ENCODE peak calls at places on chromosomes 5 and 9, in six cellular contexts. One of them, this sample, is unnamed.

GRCh38 chr9:107888773-107889227 is 399.2 kb upstream of the KLF4 start:
- DNase-seq in mesenchymal stem cell: no peak
- DNase-seq in neuronal stem cell: no peak
- DNase-seq in GM23248: peak; percentile 62
- DNase-seq in psoas muscle: no peak
- DNase-seq in HL-60: no peak
- DNase-seq in this sample: no peak

GRCh38 chr5:129249891-129250290 is 155.3 kb downstream of the ISOC1 start:
- DNase-seq in mesenchymal stem cell: no peak
- DNase-seq in psoas muscle: no peak
- DNase-seq in GM23248: no peak
- DNase-seq in neuronal stem cell: no peak
- DNase-seq in HL-60: no peak
- DNase-seq in this sample: no peak

GRCh38 chr9:35675732-35676392 is 2.1 kb downstream of the CA9 start:
- DNase-seq in mesenchymal stem cell: no peak
- DNase-seq in GM23248: peak; percentile 43
- DNase-seq in psoas muscle: peak; percentile 66
- DNase-seq in HL-60: no peak
- DNase-seq in neuronal stem cell: peak; percentile 87
- DNase-seq in this sample: peak; percentile 75

GRCh38 chr5:91137647-91138046 is 245.5 kb downstream of the ARRDC3 start:
- DNase-seq in GM23248: no peak
- DNase-seq in HL-60: no peak
- DNase-seq in mesenchymal stem cell: no peak
- DNase-seq in neuronal stem cell: no peak
- DNase-seq in psoas muscle: no peak
- DNase-seq in this sample: no peak

GRCh38 chr5:18566671-18567070 is 932.4 kb downstream of the TAF11L14 start:
- DNase-seq in GM23248: no peak
- DNase-seq in neuronal stem cell: no peak
- DNase-seq in psoas muscle: no peak
- DNase-seq in mesenchymal stem cell: no peak
- DNase-seq in HL-60: no peak
- DNase-seq in this sample: no peak

GRCh38 chr9:6928863-6929262 is 171.1 kb downstream of the KDM4C start:
- DNase-seq in HL-60: no peak
- DNase-seq in psoas muscle: no peak
- DNase-seq in mesenchymal stem cell: no peak
- DNase-seq in GM23248: no peak
- DNase-seq in neuronal stem cell: no peak
- DNase-seq in this sample: no peak

GRCh38 chr5:71969464-71969863 is 137.8 kb upstream of the MAP1B start:
- DNase-seq in mesenchymal stem cell: no peak
- DNase-seq in psoas muscle: no peak
- DNase-seq in HL-60: no peak
- DNase-seq in GM23248: peak; percentile 23
- DNase-seq in neuronal stem cell: no peak
- DNase-seq in this sample: no peak

GRCh38 chr9:87149794-87150193 is 202.5 kb upstream of the GAS1 start:
- DNase-seq in GM23248: peak; percentile 31
- DNase-seq in HL-60: no peak
- DNase-seq in psoas muscle: no peak
- DNase-seq in mesenchymal stem cell: no peak
- DNase-seq in neuronal stem cell: no peak
- DNase-seq in this sample: no peak

GRCh38 chr9:130780865-130781504 is 54.1 kb upstream of the ABL1 start:
- DNase-seq in psoas muscle: peak; percentile 79
- DNase-seq in neuronal stem cell: no peak
- DNase-seq in GM23248: peak; percentile 98
- DNase-seq in mesenchymal stem cell: peak; percentile 99
- DNase-seq in HL-60: no peak
- DNase-seq in this sample: peak; percentile 93

GRCh38 chr9:104906441-104907277 is 21.3 kb downstream of the ABCA1 start:
- DNase-seq in mesenchymal stem cell: peak; percentile 57
- DNase-seq in HL-60: no peak
- DNase-seq in neuronal stem cell: no peak
- DNase-seq in psoas muscle: no peak
- DNase-seq in GM23248: peak; percentile 96
- DNase-seq in this sample: no peak

GRCh38 chr9:114592356-114592755 is 4.8 kb downstream of the ATP6V1G1 start:
- DNase-seq in HL-60: no peak
- DNase-seq in neuronal stem cell: no peak
- DNase-seq in psoas muscle: no peak
- DNase-seq in mesenchymal stem cell: peak; percentile 29
- DNase-seq in GM23248: peak; percentile 49
- DNase-seq in this sample: no peak

GRCh38 chr5:151141535-151141934 is 16.0 kb downstream of the ANXA6 start:
- DNase-seq in GM23248: peak; percentile 41
- DNase-seq in mesenchymal stem cell: no peak
- DNase-seq in psoas muscle: peak; percentile 80
- DNase-seq in neuronal stem cell: no peak
- DNase-seq in HL-60: no peak
- DNase-seq in this sample: no peak

GRCh38 chr9:132169672-132170392 is 8.0 kb downstream of the NTNG2 start:
- DNase-seq in GM23248: peak; percentile 71
- DNase-seq in HL-60: peak; percentile 64
- DNase-seq in psoas muscle: peak; percentile 80
- DNase-seq in mesenchymal stem cell: peak; percentile 38
- DNase-seq in neuronal stem cell: peak; percentile 71
- DNase-seq in this sample: no peak

GRCh38 chr9:16709936-16710335 is 160.5 kb downstream of the BNC2 start:
- DNase-seq in mesenchymal stem cell: no peak
- DNase-seq in GM23248: no peak
- DNase-seq in psoas muscle: no peak
- DNase-seq in HL-60: no peak
- DNase-seq in neuronal stem cell: no peak
- DNase-seq in this sample: no peak

GRCh38 chr5:98050583-98050982 is 722.9 kb upstream of the RGMB start:
- DNase-seq in HL-60: no peak
- DNase-seq in mesenchymal stem cell: peak; percentile 26
- DNase-seq in GM23248: peak; percentile 44
- DNase-seq in psoas muscle: no peak
- DNase-seq in neuronal stem cell: no peak
- DNase-seq in this sample: no peak

GRCh38 chr9:106456581-106456980 is 406.4 kb upstream of the ZNF462 start:
- DNase-seq in neuronal stem cell: no peak
- DNase-seq in mesenchymal stem cell: no peak
- DNase-seq in HL-60: no peak
- DNase-seq in GM23248: no peak
- DNase-seq in psoas muscle: no peak
- DNase-seq in this sample: no peak

GRCh38 chr9:2767800-2768199 is 50.5 kb downstream of the KCNV2 start:
- DNase-seq in neuronal stem cell: no peak
- DNase-seq in mesenchymal stem cell: no peak
- DNase-seq in psoas muscle: no peak
- DNase-seq in HL-60: no peak
- DNase-seq in GM23248: no peak
- DNase-seq in this sample: no peak

GRCh38 chr9:2768330-2768729 is 51.0 kb downstream of the KCNV2 start:
- DNase-seq in mesenchymal stem cell: no peak
- DNase-seq in neuronal stem cell: no peak
- DNase-seq in psoas muscle: no peak
- DNase-seq in HL-60: no peak
- DNase-seq in GM23248: no peak
- DNase-seq in this sample: no peak

GRCh38 chr9:2765250-2765880 is 48.1 kb downstream of the KCNV2 start:
- DNase-seq in GM23248: no peak
- DNase-seq in mesenchymal stem cell: no peak
- DNase-seq in HL-60: no peak
- DNase-seq in psoas muscle: no peak
- DNase-seq in neuronal stem cell: no peak
- DNase-seq in this sample: no peak

GRCh38 chr9:2771661-2772060 is 54.4 kb downstream of the KCNV2 start:
- DNase-seq in mesenchymal stem cell: peak; percentile 13
- DNase-seq in neuronal stem cell: no peak
- DNase-seq in psoas muscle: no peak
- DNase-seq in HL-60: no peak
- DNase-seq in GM23248: peak; percentile 71
- DNase-seq in this sample: no peak

GRCh38 chr9:2771101-2771500 is 53.8 kb downstream of the KCNV2 start:
- DNase-seq in GM23248: peak; percentile 9
- DNase-seq in neuronal stem cell: no peak
- DNase-seq in psoas muscle: no peak
- DNase-seq in HL-60: no peak
- DNase-seq in mesenchymal stem cell: no peak
- DNase-seq in this sample: no peak
- H3K27ac ChIP-seq in GM23248: no peak overlapping the region
- H3K27ac ChIP-seq in neuronal stem cell: no peak overlapping the region
- H3K27ac ChIP-seq in psoas muscle: no peak overlapping the region
- H3K27ac ChIP-seq in HL-60: no peak overlapping the region
- H3K27ac ChIP-seq in mesenchymal stem cell: no peak overlapping the region
- H3K27ac ChIP-seq in this sample: no peak overlapping the region

GRCh38 chr9:109001275-109001676 is 12.0 kb downstream of the CTNNAL1 start:
- DNase-seq in mesenchymal stem cell: peak; percentile 80
- DNase-seq in HL-60: no peak
- DNase-seq in psoas muscle: no peak
- DNase-seq in GM23248: peak; percentile 92
- DNase-seq in neuronal stem cell: no peak
- DNase-seq in this sample: no peak
- H3K4me3 ChIP-seq in mesenchymal stem cell: no peak overlapping the region
- H3K4me3 ChIP-seq in HL-60: no peak overlapping the region
- H3K4me3 ChIP-seq in psoas muscle: no peak overlapping the region
- H3K4me3 ChIP-seq in GM23248: no peak overlapping the region
- H3K4me3 ChIP-seq in neuronal stem cell: no peak overlapping the region
- H3K4me3 ChIP-seq in this sample: no peak overlapping the region

GRCh38 chr5:38802125-38802524 is 43.7 kb upstream of the OSMR start:
- DNase-seq in mesenchymal stem cell: no peak
- DNase-seq in HL-60: no peak
- DNase-seq in neuronal stem cell: no peak
- DNase-seq in GM23248: no peak
- DNase-seq in psoas muscle: no peak
- DNase-seq in this sample: no peak
- H3K27ac ChIP-seq in mesenchymal stem cell: no peak overlapping the region
- H3K27ac ChIP-seq in HL-60: no peak overlapping the region
- H3K27ac ChIP-seq in neuronal stem cell: no peak overlapping the region
- H3K27ac ChIP-seq in GM23248: no peak overlapping the region
- H3K27ac ChIP-seq in psoas muscle: no peak overlapping the region
- H3K27ac ChIP-seq in this sample: no peak overlapping the region

GRCh38 chr5:132774406-132774805 is 2.6 kb downstream of the SEPTIN8 start:
- DNase-seq in neuronal stem cell: no peak
- DNase-seq in HL-60: no peak
- DNase-seq in GM23248: peak; percentile 24
- DNase-seq in psoas muscle: no peak
- DNase-seq in mesenchymal stem cell: no peak
- DNase-seq in this sample: peak; percentile 64

GRCh38 chr5:132774896-132775295 is 2.1 kb downstream of the SEPTIN8 start:
- DNase-seq in neuronal stem cell: no peak
- DNase-seq in psoas muscle: no peak
- DNase-seq in mesenchymal stem cell: no peak
- DNase-seq in HL-60: no peak
- DNase-seq in GM23248: peak; percentile 35
- DNase-seq in this sample: no peak

GRCh38 chr5:132776077-132776931 is 735 bp downstream of the SEPTIN8 start:
- DNase-seq in mesenchymal stem cell: peak; percentile 65
- DNase-seq in psoas muscle: peak; percentile 64
- DNase-seq in neuronal stem cell: no peak
- DNase-seq in HL-60: no peak
- DNase-seq in GM23248: peak; percentile 53
- DNase-seq in this sample: peak; percentile 68

GRCh38 chr5:132776932-132777208 is 169 bp downstream of the SEPTIN8 start:
- DNase-seq in psoas muscle: no peak
- DNase-seq in mesenchymal stem cell: no peak
- DNase-seq in GM23248: no peak
- DNase-seq in neuronal stem cell: no peak
- DNase-seq in HL-60: no peak
- DNase-seq in this sample: no peak

GRCh38 chr5:132775439-132776076 is 1.5 kb downstream of the SEPTIN8 start:
- DNase-seq in mesenchymal stem cell: peak; percentile 26
- DNase-seq in GM23248: peak; percentile 52
- DNase-seq in psoas muscle: no peak
- DNase-seq in neuronal stem cell: no peak
- DNase-seq in HL-60: no peak
- DNase-seq in this sample: peak; percentile 60
- H3K4me3 ChIP-seq in mesenchymal stem cell: no peak overlapping the region
- H3K4me3 ChIP-seq in GM23248: peak overlapping the region; percentile 83
- H3K4me3 ChIP-seq in psoas muscle: peak overlapping the region; percentile 94
- H3K4me3 ChIP-seq in neuronal stem cell: peak overlapping the region; percentile 64
- H3K4me3 ChIP-seq in HL-60: no peak overlapping the region
- H3K4me3 ChIP-seq in this sample: peak overlapping the region; percentile 63

DNA sequence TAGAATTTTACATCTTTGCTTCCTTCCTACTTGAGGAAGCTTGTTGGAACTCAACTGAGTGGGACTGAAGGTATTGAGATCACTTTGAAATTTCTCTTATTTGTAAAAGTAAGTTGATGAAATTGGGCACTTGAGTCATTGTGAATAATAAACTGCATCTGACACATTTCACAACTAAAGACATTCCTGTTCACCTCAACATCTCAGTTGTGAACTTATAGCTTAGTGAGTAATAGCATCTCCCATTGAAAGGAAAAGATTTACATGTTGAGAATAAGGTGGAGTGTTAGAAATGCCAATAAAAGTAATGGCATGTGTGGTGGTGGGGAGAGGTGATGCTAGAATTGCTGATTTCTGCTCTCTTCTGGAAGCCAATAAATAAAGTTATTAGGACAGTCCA is 145.0 kb downstream of the SLC24A2 start:
- DNase-seq in HL-60: no peak
- DNase-seq in psoas muscle: no peak
- DNase-seq in GM23248: no peak
- DNase-seq in mesenchymal stem cell: no peak
- DNase-seq in neuronal stem cell: no peak
- DNase-seq in this sample: no peak
- H3K27ac ChIP-seq in HL-60: no peak overlapping the region
- H3K27ac ChIP-seq in psoas muscle: no peak overlapping the region
- H3K27ac ChIP-seq in GM23248: no peak overlapping the region
- H3K27ac ChIP-seq in mesenchymal stem cell: no peak overlapping the region
- H3K27ac ChIP-seq in neuronal stem cell: no peak overlapping the region
- H3K27ac ChIP-seq in this sample: no peak overlapping the region

This sample was measured in tibial artery.